ENCODE peak calls at places on chromosomes 13 and 19, in ten cellular contexts. One of them, this sample, is unnamed.

GRCh38 chr19:16628984-16629691 is 1.1 kb upstream of the MED26 start:
- DNase-seq in astrocyte: no peak
- DNase-seq in stimulated activated CD4-positive, alpha-beta T cell treated with anti-CD3 and anti-CD28 coated beads, Interleukin-2, amount 100 ng/mL, for 48 hours: no peak
- DNase-seq in effector memory CD8-positive, alpha-beta T cell: no peak
- DNase-seq in Peyer's patch: peak; percentile 62
- DNase-seq in CD4-positive, alpha-beta T cell: no peak
- DNase-seq in activated CD8-positive, alpha-beta memory T cell treated with anti-CD3 and anti-CD28 coated beads, Interleukin-2, amount 50 U/mL, for 48 hours: no peak
- DNase-seq in T-helper 1 cell: no peak
- DNase-seq in stimulated activated effector memory CD8-positive, alpha-beta T cell treated with anti-CD3 and anti-CD28 coated beads, Interleukin-12 subunit alpha, Interleukin-12 subunit beta, amount 100 ng/mL, for 72 hours: no peak
- DNase-seq in left cardiac atrium: peak; percentile 41
- DNase-seq in this sample: no peak

GRCh38 chr19:6424190-6424938 is at the start of gene KHSRP:
- DNase-seq in astrocyte: no peak
- DNase-seq in stimulated activated CD4-positive, alpha-beta T cell treated with anti-CD3 and anti-CD28 coated beads, Interleukin-2, amount 100 ng/mL, for 48 hours: peak; percentile 32
- DNase-seq in effector memory CD8-positive, alpha-beta T cell: no peak
- DNase-seq in Peyer's patch: no peak
- DNase-seq in CD4-positive, alpha-beta T cell: no peak
- DNase-seq in activated CD8-positive, alpha-beta memory T cell treated with anti-CD3 and anti-CD28 coated beads, Interleukin-2, amount 50 U/mL, for 48 hours: peak; percentile 70
- DNase-seq in T-helper 1 cell: no peak
- DNase-seq in stimulated activated effector memory CD8-positive, alpha-beta T cell treated with anti-CD3 and anti-CD28 coated beads, Interleukin-12 subunit alpha, Interleukin-12 subunit beta, amount 100 ng/mL, for 72 hours: no peak
- DNase-seq in left cardiac atrium: peak; percentile 100
- DNase-seq in this sample: no peak

GRCh38 chr19:50322931-50323781 is 6.0 kb downstream of the KCNC3 start:
- DNase-seq in astrocyte: no peak
- DNase-seq in stimulated activated CD4-positive, alpha-beta T cell treated with anti-CD3 and anti-CD28 coated beads, Interleukin-2, amount 100 ng/mL, for 48 hours: no peak
- DNase-seq in effector memory CD8-positive, alpha-beta T cell: no peak
- DNase-seq in Peyer's patch: no peak
- DNase-seq in CD4-positive, alpha-beta T cell: no peak
- DNase-seq in activated CD8-positive, alpha-beta memory T cell treated with anti-CD3 and anti-CD28 coated beads, Interleukin-2, amount 50 U/mL, for 48 hours: no peak
- DNase-seq in T-helper 1 cell: no peak
- DNase-seq in stimulated activated effector memory CD8-positive, alpha-beta T cell treated with anti-CD3 and anti-CD28 coated beads, Interleukin-12 subunit alpha, Interleukin-12 subunit beta, amount 100 ng/mL, for 72 hours: no peak
- DNase-seq in left cardiac atrium: no peak
- DNase-seq in this sample: no peak

GRCh38 chr19:22622020-22622419 is 12.1 kb upstream of the ZNF492 start:
- DNase-seq in astrocyte: no peak
- DNase-seq in stimulated activated CD4-positive, alpha-beta T cell treated with anti-CD3 and anti-CD28 coated beads, Interleukin-2, amount 100 ng/mL, for 48 hours: no peak
- DNase-seq in effector memory CD8-positive, alpha-beta T cell: no peak
- DNase-seq in Peyer's patch: peak; percentile 9
- DNase-seq in CD4-positive, alpha-beta T cell: no peak
- DNase-seq in activated CD8-positive, alpha-beta memory T cell treated with anti-CD3 and anti-CD28 coated beads, Interleukin-2, amount 50 U/mL, for 48 hours: no peak
- DNase-seq in T-helper 1 cell: no peak
- DNase-seq in stimulated activated effector memory CD8-positive, alpha-beta T cell treated with anti-CD3 and anti-CD28 coated beads, Interleukin-12 subunit alpha, Interleukin-12 subunit beta, amount 100 ng/mL, for 72 hours: no peak
- DNase-seq in left cardiac atrium: no peak
- DNase-seq in this sample: no peak

GRCh38 chr19:33430674-33431277 is 57.3 kb downstream of the CEBPG start:
- DNase-seq in astrocyte: peak; percentile 40
- DNase-seq in stimulated activated CD4-positive, alpha-beta T cell treated with anti-CD3 and anti-CD28 coated beads, Interleukin-2, amount 100 ng/mL, for 48 hours: peak; percentile 65
- DNase-seq in effector memory CD8-positive, alpha-beta T cell: peak; percentile 62
- DNase-seq in Peyer's patch: peak; percentile 79
- DNase-seq in CD4-positive, alpha-beta T cell: peak; percentile 49
- DNase-seq in activated CD8-positive, alpha-beta memory T cell treated with anti-CD3 and anti-CD28 coated beads, Interleukin-2, amount 50 U/mL, for 48 hours: peak; percentile 85
- DNase-seq in T-helper 1 cell: no peak
- DNase-seq in stimulated activated effector memory CD8-positive, alpha-beta T cell treated with anti-CD3 and anti-CD28 coated beads, Interleukin-12 subunit alpha, Interleukin-12 subunit beta, amount 100 ng/mL, for 72 hours: peak; percentile 82
- DNase-seq in left cardiac atrium: peak; percentile 69
- DNase-seq in this sample: no peak

GRCh38 chr13:30847697-30848307 is 58.3 kb upstream of the MEDAG start:
- DNase-seq in astrocyte: peak; percentile 100
- DNase-seq in stimulated activated CD4-positive, alpha-beta T cell treated with anti-CD3 and anti-CD28 coated beads, Interleukin-2, amount 100 ng/mL, for 48 hours: no peak
- DNase-seq in effector memory CD8-positive, alpha-beta T cell: no peak
- DNase-seq in Peyer's patch: no peak
- DNase-seq in CD4-positive, alpha-beta T cell: no peak
- DNase-seq in activated CD8-positive, alpha-beta memory T cell treated with anti-CD3 and anti-CD28 coated beads, Interleukin-2, amount 50 U/mL, for 48 hours: no peak
- DNase-seq in T-helper 1 cell: no peak
- DNase-seq in stimulated activated effector memory CD8-positive, alpha-beta T cell treated with anti-CD3 and anti-CD28 coated beads, Interleukin-12 subunit alpha, Interleukin-12 subunit beta, amount 100 ng/mL, for 72 hours: no peak
- DNase-seq in left cardiac atrium: no peak
- DNase-seq in this sample: peak; percentile 85

GRCh38 chr19:8143041-8143440 is 6.4 kb downstream of the FBN3 start:
- DNase-seq in astrocyte: no peak
- DNase-seq in stimulated activated CD4-positive, alpha-beta T cell treated with anti-CD3 and anti-CD28 coated beads, Interleukin-2, amount 100 ng/mL, for 48 hours: no peak
- DNase-seq in effector memory CD8-positive, alpha-beta T cell: no peak
- DNase-seq in Peyer's patch: no peak
- DNase-seq in CD4-positive, alpha-beta T cell: no peak
- DNase-seq in activated CD8-positive, alpha-beta memory T cell treated with anti-CD3 and anti-CD28 coated beads, Interleukin-2, amount 50 U/mL, for 48 hours: no peak
- DNase-seq in T-helper 1 cell: no peak
- DNase-seq in stimulated activated effector memory CD8-positive, alpha-beta T cell treated with anti-CD3 and anti-CD28 coated beads, Interleukin-12 subunit alpha, Interleukin-12 subunit beta, amount 100 ng/mL, for 72 hours: no peak
- DNase-seq in left cardiac atrium: no peak
- DNase-seq in this sample: no peak

GRCh38 chr19:15421726-15422260 is 3.0 kb upstream of the AKAP8L start:
- DNase-seq in astrocyte: no peak
- DNase-seq in stimulated activated CD4-positive, alpha-beta T cell treated with anti-CD3 and anti-CD28 coated beads, Interleukin-2, amount 100 ng/mL, for 48 hours: no peak
- DNase-seq in effector memory CD8-positive, alpha-beta T cell: no peak
- DNase-seq in Peyer's patch: no peak
- DNase-seq in CD4-positive, alpha-beta T cell: no peak
- DNase-seq in activated CD8-positive, alpha-beta memory T cell treated with anti-CD3 and anti-CD28 coated beads, Interleukin-2, amount 50 U/mL, for 48 hours: no peak
- DNase-seq in T-helper 1 cell: no peak
- DNase-seq in stimulated activated effector memory CD8-positive, alpha-beta T cell treated with anti-CD3 and anti-CD28 coated beads, Interleukin-12 subunit alpha, Interleukin-12 subunit beta, amount 100 ng/mL, for 72 hours: no peak
- DNase-seq in left cardiac atrium: no peak
- DNase-seq in this sample: no peak

GRCh38 chr19:14375582-14376291 is 5.5 kb upstream of the ADGRE5 start:
- DNase-seq in astrocyte: no peak
- DNase-seq in stimulated activated CD4-positive, alpha-beta T cell treated with anti-CD3 and anti-CD28 coated beads, Interleukin-2, amount 100 ng/mL, for 48 hours: no peak
- DNase-seq in effector memory CD8-positive, alpha-beta T cell: no peak
- DNase-seq in Peyer's patch: peak; percentile 57
- DNase-seq in CD4-positive, alpha-beta T cell: no peak
- DNase-seq in activated CD8-positive, alpha-beta memory T cell treated with anti-CD3 and anti-CD28 coated beads, Interleukin-2, amount 50 U/mL, for 48 hours: no peak
- DNase-seq in T-helper 1 cell: no peak
- DNase-seq in stimulated activated effector memory CD8-positive, alpha-beta T cell treated with anti-CD3 and anti-CD28 coated beads, Interleukin-12 subunit alpha, Interleukin-12 subunit beta, amount 100 ng/mL, for 72 hours: no peak
- DNase-seq in left cardiac atrium: peak; percentile 34
- DNase-seq in this sample: no peak

GRCh38 chr19:33674575-33675367 is 53.0 kb downstream of the CHST8 start:
- DNase-seq in astrocyte: no peak
- DNase-seq in stimulated activated CD4-positive, alpha-beta T cell treated with anti-CD3 and anti-CD28 coated beads, Interleukin-2, amount 100 ng/mL, for 48 hours: no peak
- DNase-seq in effector memory CD8-positive, alpha-beta T cell: no peak
- DNase-seq in Peyer's patch: peak; percentile 29
- DNase-seq in CD4-positive, alpha-beta T cell: no peak
- DNase-seq in activated CD8-positive, alpha-beta memory T cell treated with anti-CD3 and anti-CD28 coated beads, Interleukin-2, amount 50 U/mL, for 48 hours: peak; percentile 7
- DNase-seq in T-helper 1 cell: no peak
- DNase-seq in stimulated activated effector memory CD8-positive, alpha-beta T cell treated with anti-CD3 and anti-CD28 coated beads, Interleukin-12 subunit alpha, Interleukin-12 subunit beta, amount 100 ng/mL, for 72 hours: no peak
- DNase-seq in left cardiac atrium: no peak
- DNase-seq in this sample: no peak

GRCh38 chr13:50153888-50154287 is 138.6 kb downstream of the KCNRG start:
- DNase-seq in astrocyte: no peak
- DNase-seq in stimulated activated CD4-positive, alpha-beta T cell treated with anti-CD3 and anti-CD28 coated beads, Interleukin-2, amount 100 ng/mL, for 48 hours: no peak
- DNase-seq in effector memory CD8-positive, alpha-beta T cell: no peak
- DNase-seq in Peyer's patch: no peak
- DNase-seq in CD4-positive, alpha-beta T cell: no peak
- DNase-seq in activated CD8-positive, alpha-beta memory T cell treated with anti-CD3 and anti-CD28 coated beads, Interleukin-2, amount 50 U/mL, for 48 hours: no peak
- DNase-seq in T-helper 1 cell: no peak
- DNase-seq in stimulated activated effector memory CD8-positive, alpha-beta T cell treated with anti-CD3 and anti-CD28 coated beads, Interleukin-12 subunit alpha, Interleukin-12 subunit beta, amount 100 ng/mL, for 72 hours: no peak
- DNase-seq in left cardiac atrium: no peak
- DNase-seq in this sample: no peak

GRCh38 chr19:56671613-56671994 is at the start of gene ZNF835:
- DNase-seq in astrocyte: no peak
- DNase-seq in stimulated activated CD4-positive, alpha-beta T cell treated with anti-CD3 and anti-CD28 coated beads, Interleukin-2, amount 100 ng/mL, for 48 hours: peak; percentile 73
- DNase-seq in effector memory CD8-positive, alpha-beta T cell: peak; percentile 22
- DNase-seq in Peyer's patch: peak; percentile 96
- DNase-seq in CD4-positive, alpha-beta T cell: peak; percentile 71
- DNase-seq in activated CD8-positive, alpha-beta memory T cell treated with anti-CD3 and anti-CD28 coated beads, Interleukin-2, amount 50 U/mL, for 48 hours: peak; percentile 90
- DNase-seq in T-helper 1 cell: peak; percentile 46
- DNase-seq in stimulated activated effector memory CD8-positive, alpha-beta T cell treated with anti-CD3 and anti-CD28 coated beads, Interleukin-12 subunit alpha, Interleukin-12 subunit beta, amount 100 ng/mL, for 72 hours: peak; percentile 69
- DNase-seq in left cardiac atrium: peak; percentile 98
- DNase-seq in this sample: no peak

GRCh38 chr19:1143828-1144399 is 30.2 kb downstream of the SBNO2 start:
- DNase-seq in astrocyte: no peak
- DNase-seq in stimulated activated CD4-positive, alpha-beta T cell treated with anti-CD3 and anti-CD28 coated beads, Interleukin-2, amount 100 ng/mL, for 48 hours: no peak
- DNase-seq in effector memory CD8-positive, alpha-beta T cell: no peak
- DNase-seq in Peyer's patch: no peak
- DNase-seq in CD4-positive, alpha-beta T cell: no peak
- DNase-seq in activated CD8-positive, alpha-beta memory T cell treated with anti-CD3 and anti-CD28 coated beads, Interleukin-2, amount 50 U/mL, for 48 hours: no peak
- DNase-seq in T-helper 1 cell: no peak
- DNase-seq in stimulated activated effector memory CD8-positive, alpha-beta T cell treated with anti-CD3 and anti-CD28 coated beads, Interleukin-12 subunit alpha, Interleukin-12 subunit beta, amount 100 ng/mL, for 72 hours: no peak
- DNase-seq in left cardiac atrium: no peak
- DNase-seq in this sample: no peak

GRCh38 chr13:43936630-43937029 is 56.9 kb downstream of the LACC1 start:
- DNase-seq in astrocyte: no peak
- DNase-seq in stimulated activated CD4-positive, alpha-beta T cell treated with anti-CD3 and anti-CD28 coated beads, Interleukin-2, amount 100 ng/mL, for 48 hours: no peak
- DNase-seq in effector memory CD8-positive, alpha-beta T cell: no peak
- DNase-seq in Peyer's patch: no peak
- DNase-seq in CD4-positive, alpha-beta T cell: no peak
- DNase-seq in activated CD8-positive, alpha-beta memory T cell treated with anti-CD3 and anti-CD28 coated beads, Interleukin-2, amount 50 U/mL, for 48 hours: no peak
- DNase-seq in T-helper 1 cell: no peak
- DNase-seq in stimulated activated effector memory CD8-positive, alpha-beta T cell treated with anti-CD3 and anti-CD28 coated beads, Interleukin-12 subunit alpha, Interleukin-12 subunit beta, amount 100 ng/mL, for 72 hours: no peak
- DNase-seq in left cardiac atrium: no peak
- DNase-seq in this sample: no peak

GRCh38 chr19:3656073-3656746 is 29.6 kb upstream of the CACTIN start:
- DNase-seq in astrocyte: peak; percentile 20
- DNase-seq in stimulated activated CD4-positive, alpha-beta T cell treated with anti-CD3 and anti-CD28 coated beads, Interleukin-2, amount 100 ng/mL, for 48 hours: no peak
- DNase-seq in effector memory CD8-positive, alpha-beta T cell: no peak
- DNase-seq in Peyer's patch: no peak
- DNase-seq in CD4-positive, alpha-beta T cell: no peak
- DNase-seq in activated CD8-positive, alpha-beta memory T cell treated with anti-CD3 and anti-CD28 coated beads, Interleukin-2, amount 50 U/mL, for 48 hours: no peak
- DNase-seq in T-helper 1 cell: no peak
- DNase-seq in stimulated activated effector memory CD8-positive, alpha-beta T cell treated with anti-CD3 and anti-CD28 coated beads, Interleukin-12 subunit alpha, Interleukin-12 subunit beta, amount 100 ng/mL, for 72 hours: no peak
- DNase-seq in left cardiac atrium: no peak
- DNase-seq in this sample: peak; percentile 3

GRCh38 chr13:31200636-31200970 is 828 bp downstream of the B3GLCT start:
- DNase-seq in astrocyte: no peak
- DNase-seq in stimulated activated CD4-positive, alpha-beta T cell treated with anti-CD3 and anti-CD28 coated beads, Interleukin-2, amount 100 ng/mL, for 48 hours: peak; percentile 29
- DNase-seq in effector memory CD8-positive, alpha-beta T cell: no peak
- DNase-seq in Peyer's patch: peak; percentile 72
- DNase-seq in CD4-positive, alpha-beta T cell: no peak
- DNase-seq in activated CD8-positive, alpha-beta memory T cell treated with anti-CD3 and anti-CD28 coated beads, Interleukin-2, amount 50 U/mL, for 48 hours: peak; percentile 78
- DNase-seq in T-helper 1 cell: peak; percentile 12
- DNase-seq in stimulated activated effector memory CD8-positive, alpha-beta T cell treated with anti-CD3 and anti-CD28 coated beads, Interleukin-12 subunit alpha, Interleukin-12 subunit beta, amount 100 ng/mL, for 72 hours: no peak
- DNase-seq in left cardiac atrium: peak; percentile 63
- DNase-seq in this sample: no peak

GRCh38 chr13:90732049-90732448 is 615.4 kb upstream of the MIR17HG start:
- DNase-seq in astrocyte: no peak
- DNase-seq in stimulated activated CD4-positive, alpha-beta T cell treated with anti-CD3 and anti-CD28 coated beads, Interleukin-2, amount 100 ng/mL, for 48 hours: no peak
- DNase-seq in effector memory CD8-positive, alpha-beta T cell: no peak
- DNase-seq in Peyer's patch: no peak
- DNase-seq in CD4-positive, alpha-beta T cell: no peak
- DNase-seq in activated CD8-positive, alpha-beta memory T cell treated with anti-CD3 and anti-CD28 coated beads, Interleukin-2, amount 50 U/mL, for 48 hours: no peak
- DNase-seq in T-helper 1 cell: no peak
- DNase-seq in stimulated activated effector memory CD8-positive, alpha-beta T cell treated with anti-CD3 and anti-CD28 coated beads, Interleukin-12 subunit alpha, Interleukin-12 subunit beta, amount 100 ng/mL, for 72 hours: no peak
- DNase-seq in left cardiac atrium: no peak
- DNase-seq in this sample: no peak

GRCh38 chr13:50732712-50733111 is 110.8 kb downstream of the DLEU7 start:
- DNase-seq in astrocyte: no peak
- DNase-seq in stimulated activated CD4-positive, alpha-beta T cell treated with anti-CD3 and anti-CD28 coated beads, Interleukin-2, amount 100 ng/mL, for 48 hours: no peak
- DNase-seq in effector memory CD8-positive, alpha-beta T cell: no peak
- DNase-seq in Peyer's patch: no peak
- DNase-seq in CD4-positive, alpha-beta T cell: no peak
- DNase-seq in activated CD8-positive, alpha-beta memory T cell treated with anti-CD3 and anti-CD28 coated beads, Interleukin-2, amount 50 U/mL, for 48 hours: no peak
- DNase-seq in T-helper 1 cell: no peak
- DNase-seq in stimulated activated effector memory CD8-positive, alpha-beta T cell treated with anti-CD3 and anti-CD28 coated beads, Interleukin-12 subunit alpha, Interleukin-12 subunit beta, amount 100 ng/mL, for 72 hours: no peak
- DNase-seq in left cardiac atrium: no peak
- DNase-seq in this sample: peak; percentile 93

GRCh38 chr19:6739390-6739883 is at the start of gene TRIP10:
- DNase-seq in astrocyte: peak; percentile 15
- DNase-seq in stimulated activated CD4-positive, alpha-beta T cell treated with anti-CD3 and anti-CD28 coated beads, Interleukin-2, amount 100 ng/mL, for 48 hours: peak; percentile 85
- DNase-seq in effector memory CD8-positive, alpha-beta T cell: peak; percentile 76
- DNase-seq in Peyer's patch: peak; percentile 94
- DNase-seq in CD4-positive, alpha-beta T cell: peak; percentile 77
- DNase-seq in activated CD8-positive, alpha-beta memory T cell treated with anti-CD3 and anti-CD28 coated beads, Interleukin-2, amount 50 U/mL, for 48 hours: peak; percentile 92
- DNase-seq in T-helper 1 cell: peak; percentile 68
- DNase-seq in stimulated activated effector memory CD8-positive, alpha-beta T cell treated with anti-CD3 and anti-CD28 coated beads, Interleukin-12 subunit alpha, Interleukin-12 subunit beta, amount 100 ng/mL, for 72 hours: peak; percentile 89
- DNase-seq in left cardiac atrium: peak; percentile 90
- DNase-seq in this sample: peak; percentile 44

GRCh38 chr19:19661675-19662251 is 1.7 kb downstream of the ATP13A1 start:
- DNase-seq in astrocyte: no peak
- DNase-seq in stimulated activated CD4-positive, alpha-beta T cell treated with anti-CD3 and anti-CD28 coated beads, Interleukin-2, amount 100 ng/mL, for 48 hours: no peak
- DNase-seq in effector memory CD8-positive, alpha-beta T cell: peak; percentile 62
- DNase-seq in Peyer's patch: peak; percentile 70
- DNase-seq in CD4-positive, alpha-beta T cell: no peak
- DNase-seq in activated CD8-positive, alpha-beta memory T cell treated with anti-CD3 and anti-CD28 coated beads, Interleukin-2, amount 50 U/mL, for 48 hours: no peak
- DNase-seq in T-helper 1 cell: no peak
- DNase-seq in stimulated activated effector memory CD8-positive, alpha-beta T cell treated with anti-CD3 and anti-CD28 coated beads, Interleukin-12 subunit alpha, Interleukin-12 subunit beta, amount 100 ng/mL, for 72 hours: peak; percentile 81
- DNase-seq in left cardiac atrium: no peak
- DNase-seq in this sample: no peak

GRCh38 chr19:29623726-29624488 is 17.8 kb downstream of the POP4 start:
- DNase-seq in astrocyte: no peak
- DNase-seq in stimulated activated CD4-positive, alpha-beta T cell treated with anti-CD3 and anti-CD28 coated beads, Interleukin-2, amount 100 ng/mL, for 48 hours: peak; percentile 63
- DNase-seq in effector memory CD8-positive, alpha-beta T cell: peak; percentile 35
- DNase-seq in Peyer's patch: peak; percentile 51
- DNase-seq in CD4-positive, alpha-beta T cell: no peak
- DNase-seq in activated CD8-positive, alpha-beta memory T cell treated with anti-CD3 and anti-CD28 coated beads, Interleukin-2, amount 50 U/mL, for 48 hours: peak; percentile 83
- DNase-seq in T-helper 1 cell: no peak
- DNase-seq in stimulated activated effector memory CD8-positive, alpha-beta T cell treated with anti-CD3 and anti-CD28 coated beads, Interleukin-12 subunit alpha, Interleukin-12 subunit beta, amount 100 ng/mL, for 72 hours: peak; percentile 89
- DNase-seq in left cardiac atrium: no peak
- DNase-seq in this sample: no peak

GRCh38 chr19:42092350-42092749 is 16.4 kb downstream of the ZNF574 start:
- DNase-seq in astrocyte: no peak
- DNase-seq in stimulated activated CD4-positive, alpha-beta T cell treated with anti-CD3 and anti-CD28 coated beads, Interleukin-2, amount 100 ng/mL, for 48 hours: peak; percentile 44
- DNase-seq in effector memory CD8-positive, alpha-beta T cell: peak; percentile 41
- DNase-seq in Peyer's patch: peak; percentile 78
- DNase-seq in CD4-positive, alpha-beta T cell: peak; percentile 17
- DNase-seq in activated CD8-positive, alpha-beta memory T cell treated with anti-CD3 and anti-CD28 coated beads, Interleukin-2, amount 50 U/mL, for 48 hours: peak; percentile 68
- DNase-seq in T-helper 1 cell: no peak
- DNase-seq in stimulated activated effector memory CD8-positive, alpha-beta T cell treated with anti-CD3 and anti-CD28 coated beads, Interleukin-12 subunit alpha, Interleukin-12 subunit beta, amount 100 ng/mL, for 72 hours: peak; percentile 64
- DNase-seq in left cardiac atrium: no peak
- DNase-seq in this sample: peak; percentile 39

GRCh38 chr19:38815059-38816001 is 2.6 kb upstream of the LGALS4 start:
- DNase-seq in astrocyte: no peak
- DNase-seq in stimulated activated CD4-positive, alpha-beta T cell treated with anti-CD3 and anti-CD28 coated beads, Interleukin-2, amount 100 ng/mL, for 48 hours: no peak
- DNase-seq in effector memory CD8-positive, alpha-beta T cell: no peak
- DNase-seq in Peyer's patch: peak; percentile 78
- DNase-seq in CD4-positive, alpha-beta T cell: no peak
- DNase-seq in activated CD8-positive, alpha-beta memory T cell treated with anti-CD3 and anti-CD28 coated beads, Interleukin-2, amount 50 U/mL, for 48 hours: no peak
- DNase-seq in T-helper 1 cell: no peak
- DNase-seq in stimulated activated effector memory CD8-positive, alpha-beta T cell treated with anti-CD3 and anti-CD28 coated beads, Interleukin-12 subunit alpha, Interleukin-12 subunit beta, amount 100 ng/mL, for 72 hours: no peak
- DNase-seq in left cardiac atrium: no peak
- DNase-seq in this sample: no peak